ENCODE peak calls at places on chromosomes 6 and 20, in four cellular contexts. D is HCT116; Y is CD4-positive, alpha-beta memory T cell; P is stomach. T is an unnamed sample. For H3K4me1 and H3K9me3, the result is how much of the 10 kb centered on the place peaks cover.

GRCh38 chr6:113654396-113654795 is 202.7 kb upstream of the MARCKS start:
- DNase-seq in D (peak), Y (no peak), P (peak), T (peak)

GRCh38 chr20:3801846-3802245 is 5.7 kb downstream of the CDC25B start:
- DNase-seq in D (no peak), Y (no peak), P (no peak), T (no peak)

GRCh38 chr20:37969949-37970855 is 63.1 kb downstream of the TTI1 start:
- DNase-seq in D (no peak), Y (no peak), P (no peak), T (no peak)

GRCh38 chr6:138230759-138231398 is 12.6 kb upstream of the PBOV1 start:
- DNase-seq in D (no peak), Y (no peak), P (no peak), T (no peak)

GRCh38 chr6:84193140-84193708 is 34.2 kb downstream of the CEP162 start:
- DNase-seq in D (peak), Y (no peak), P (no peak), T (no peak)

GRCh38 chr6:143110572-143110971 is 49.9 kb downstream of the AIG1 start:
- DNase-seq in D (no peak), Y (no peak), P (no peak), T (no peak)

GRCh38 chr20:51460569-51461265 is 81.8 kb downstream of the NFATC2 start:
- DNase-seq in D (no peak), Y (no peak), P (no peak), T (no peak)

GRCh38 chr6:90369024-90369519 is 72.4 kb upstream of the BACH2 start:
- DNase-seq in D (peak), Y (no peak), P (peak), T (no peak)

GRCh38 chr6:136968831-136969230 is 46.7 kb downstream of the SLC35D3 start:
- DNase-seq in D (no peak), Y (no peak), P (no peak), T (no peak)

GRCh38 chr6:43367245-43367984 is 2.0 kb downstream of the ZNF318 start:
- DNase-seq in D (no peak), Y (no peak), P (no peak), T (no peak)

GRCh38 chr6:164167873-164168405 is 753.4 kb downstream of the QKI start:
- DNase-seq in D (no peak), Y (no peak), P (no peak), T (no peak)

GRCh38 chr6:7107578-7108195 is at the start of gene RREB1:
- DNase-seq in D (peak), Y (peak), P (peak), T (peak)

GRCh38 chr6:122872311-122872710 is 83.3 kb downstream of the SMPDL3A start:
- DNase-seq in D (no peak), Y (no peak), P (no peak), T (no peak)

GRCh38 chr20:52410746-52411317 is 219.3 kb upstream of the ZFP64 start:
- DNase-seq in D (no peak), Y (no peak), P (no peak), T (no peak)

GRCh38 chr6:125546827-125547226 is 202.6 kb upstream of the HEY2 start:
- DNase-seq in D (peak), Y (no peak), P (no peak), T (no peak)

GRCh38 chr20:6104493-6105188 is 18.2 kb downstream of the FERMT1 start:
- DNase-seq in D (no peak), Y (no peak), P (no peak), T (no peak)

GRCh38 chr6:4788953-4789584 is 12.9 kb downstream of the CDYL start:
- DNase-seq in D (no peak), Y (no peak), P (no peak), T (peak)

GRCh38 chr20:14712302-14712739 is 374.9 kb upstream of the FLRT3 start:
- DNase-seq in D (no peak), Y (no peak), P (no peak), T (no peak)

GRCh38 chr6:168908166-168908565 is 345.5 kb downstream of the THBS2 start:
- DNase-seq in D (no peak), Y (no peak), P (no peak), T (no peak)

GRCh38 chr6:135850882-135851281 is 619 bp upstream of the PDE7B start:
- DNase-seq in D (no peak), Y (no peak), P (no peak), T (no peak)
- H3K4me3 ChIP-seq in D (no peak), Y (no peak), P (peak), T (no peak)

GRCh38 chr6:149330133-149330532 is 12.6 kb downstream of the TAB2 start:
- DNase-seq in D (no peak), Y (no peak), P (no peak), T (no peak)
- H3K4me1 ChIP-seq in D (under half), Y (half or more), P (under half), T (under half)

DNA sequence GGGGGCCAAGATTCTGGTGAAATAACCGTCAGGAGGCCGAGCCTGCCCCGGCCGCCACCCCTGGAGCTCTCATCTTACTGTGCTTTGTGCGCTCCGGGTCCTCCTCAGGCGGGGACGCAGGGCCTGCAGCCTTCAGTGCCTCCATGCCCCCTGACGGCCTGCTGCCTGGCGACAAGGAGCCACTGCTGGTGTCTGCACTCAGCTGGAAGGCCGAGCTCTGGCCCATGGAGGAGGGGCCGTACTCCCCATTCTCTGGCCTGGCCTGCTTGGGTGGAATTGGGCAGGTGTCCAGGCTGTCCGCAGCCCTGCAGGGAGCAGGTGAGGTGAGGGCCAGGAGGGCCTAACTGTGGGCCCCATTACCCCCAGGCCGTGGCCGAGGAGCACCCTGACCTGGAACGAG is 5.3 kb downstream of the ZNF512B start:
- DNase-seq in D (no peak), Y (no peak), P (no peak), T (no peak)
- H3K9me3 ChIP-seq in D (under half), Y (under half), P (under half), T (under half)

GRCh38 chr6:17173071-17173470 is 71.2 kb downstream of the STMND1 start:
- DNase-seq in D (no peak), Y (no peak), P (no peak), T (no peak)
- H3K4me3 ChIP-seq in D (no peak), Y (no peak), P (no peak), T (no peak)

DNA sequence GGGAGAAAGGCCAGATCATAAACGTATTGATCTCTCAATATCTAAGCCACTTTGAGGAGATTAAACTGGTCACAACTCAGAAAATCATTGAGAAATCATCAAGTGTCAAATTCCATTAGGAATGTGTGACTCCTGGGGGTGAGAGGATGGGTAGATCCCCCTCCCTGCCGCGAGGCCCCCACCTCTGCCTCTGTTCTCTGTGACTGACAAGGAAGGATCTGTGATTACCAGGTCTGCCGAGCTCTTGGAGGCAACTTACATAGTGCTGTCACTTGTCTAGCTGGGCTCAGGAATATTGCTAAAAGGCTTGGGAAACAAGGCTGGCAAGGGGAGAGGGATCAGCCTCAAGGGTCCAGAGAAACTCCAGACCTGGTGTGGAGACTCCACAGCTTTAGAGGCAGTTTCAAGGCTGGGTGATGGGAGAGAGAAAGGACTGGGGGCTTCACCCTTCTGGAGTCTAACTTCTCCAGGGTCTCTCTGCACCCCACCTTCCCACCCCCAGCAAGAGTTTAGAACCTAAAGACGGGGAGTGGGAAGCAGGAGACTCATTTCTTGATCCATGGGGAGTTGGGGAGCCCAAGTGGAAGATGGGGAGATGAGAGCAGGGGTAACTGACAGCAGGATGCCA is 11.6 kb upstream of the ARMC12 start:
- DNase-seq in D (no peak), Y (no peak), P (no peak), T (no peak)
- H3K4me1 ChIP-seq in D (under half), Y (half or more), P (half or more), T (half or more)

GRCh38 chr6:53795702-53796450 is 1.1 kb downstream of the LRRC1 start:
- DNase-seq in D (no peak), Y (peak), P (peak), T (peak)

GRCh38 chr6:53794720-53795253 is at the start of gene LRRC1:
- DNase-seq in D (peak), Y (peak), P (peak), T (peak)

GRCh38 chr6:53796451-53796780 is 1.6 kb downstream of the LRRC1 start:
- DNase-seq in D (no peak), Y (no peak), P (no peak), T (no peak)

GRCh38 chr6:53794073-53794719 is 609 bp upstream of the LRRC1 start:
- DNase-seq in D (peak), Y (peak), P (peak), T (peak)

DNA sequence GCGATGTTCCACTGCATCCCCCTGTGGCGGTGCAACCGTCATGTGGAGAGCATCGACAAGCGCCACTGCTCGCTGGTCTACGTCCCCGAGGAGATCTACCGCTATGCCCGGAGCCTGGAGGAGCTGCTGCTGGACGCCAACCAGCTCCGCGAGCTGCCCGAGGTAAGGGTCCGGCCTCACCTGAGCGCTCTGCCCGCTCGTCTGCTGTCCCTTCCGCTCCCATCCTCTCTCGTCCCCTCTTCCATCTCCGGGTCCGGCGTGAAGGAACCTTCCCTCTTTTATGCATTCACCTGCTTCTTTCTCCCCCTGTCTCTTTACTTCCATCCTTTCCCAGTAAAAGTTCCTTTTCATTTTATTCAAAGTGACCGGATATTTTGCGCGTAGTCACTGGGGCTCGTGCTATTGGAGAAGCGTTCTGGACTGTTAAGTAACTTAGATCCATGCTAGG is 473 bp downstream of the LRRC1 start:
- DNase-seq in D (no peak), Y (no peak), P (peak), T (no peak)
- H3K9me3 ChIP-seq in D (under half), Y (under half), P (under half), T (under half)

GRCh38 chr20:40691566-40692239 is 2.7 kb upstream of the MAFB start:
- DNase-seq in D (no peak), Y (no peak), P (no peak), T (no peak)

GRCh38 chr20:40689100-40689942 is at the start of gene MAFB:
- DNase-seq in D (no peak), Y (peak), P (peak), T (peak)

GRCh38 chr20:40689943-40690835 is 1.2 kb upstream of the MAFB start:
- DNase-seq in D (peak), Y (peak), P (peak), T (peak)

GRCh38 chr20:40692240-40693011 is 3.4 kb upstream of the MAFB start:
- DNase-seq in D (no peak), Y (no peak), P (no peak), T (no peak)

GRCh38 chr20:40690836-40691565 is 2.0 kb upstream of the MAFB start:
- DNase-seq in D (no peak), Y (no peak), P (no peak), T (no peak)
- H3K4me3 ChIP-seq in D (no peak), Y (no peak), P (peak), T (peak)

T was measured in left lung.